ENCODE peak calls at places on chromosome 1, in ten cellular contexts. H is fibroblast of mammary gland, P is sigmoid colon, Q is right lobe of liver, V is left ventricle myocardium inferior, B is Caco-2, A is fibroblast of villous mesenchyme, X is DND-41, C is neural crest cell, O is transverse colon. W is an unnamed sample.

GRCh38 chr1:16009030-16009460 is 5.0 kb downstream of the SRARP start:
- DNase-seq in H (peak), P (peak), Q (peak), V (peak), B (peak), A (peak), X (peak), C (peak), O (peak), W (peak)

GRCh38 chr1:55781944-55782482 is 566.8 kb upstream of the USP24 start:
- DNase-seq in H (peak), P (peak), Q (no peak), V (no peak), B (no peak), A (peak), X (no peak), C (no peak), O (peak), W (no peak)

GRCh38 chr1:203629509-203630082 is 3.0 kb downstream of the ATP2B4 start:
- DNase-seq in H (peak), P (peak), Q (peak), V (peak), B (peak), A (peak), X (peak), C (peak), O (peak), W (peak)

GRCh38 chr1:152111515-152111968 is 3.7 kb downstream of the TCHH start:
- DNase-seq in H (peak), P (no peak), Q (peak), V (no peak), B (peak), A (peak), X (no peak), C (no peak), O (no peak), W (peak)

GRCh38 chr1:56688522-56689026 is 43.5 kb downstream of the PRKAA2 start:
- DNase-seq in H (peak), P (no peak), Q (no peak), V (no peak), B (peak), A (peak), X (no peak), C (no peak), O (no peak), W (no peak)

GRCh38 chr1:204145033-204145504 is 6.8 kb downstream of the ETNK2 start:
- DNase-seq in H (no peak), P (no peak), Q (peak), V (no peak), B (peak), A (no peak), X (no peak), C (no peak), O (no peak), W (no peak)

GRCh38 chr1:224864006-224864405 is 65.5 kb upstream of the DNAH14 start:
- DNase-seq in H (peak), P (no peak), Q (no peak), V (no peak), B (no peak), A (peak), X (no peak), C (no peak), O (no peak), W (no peak)

GRCh38 chr1:234994411-234995295 is 134.0 kb downstream of the TOMM20 start:
- DNase-seq in H (no peak), P (peak), Q (no peak), V (no peak), B (no peak), A (no peak), X (no peak), C (no peak), O (no peak), W (no peak)

GRCh38 chr1:227437495-227438008 is 119.3 kb upstream of the CDC42BPA start:
- DNase-seq in H (peak), P (no peak), Q (no peak), V (no peak), B (peak), A (peak), X (no peak), C (no peak), O (no peak), W (no peak)

GRCh38 chr1:221794079-221794670 is 52.3 kb upstream of the DUSP10 start:
- DNase-seq in H (peak), P (no peak), Q (no peak), V (no peak), B (no peak), A (no peak), X (no peak), C (no peak), O (no peak), W (no peak)

GRCh38 chr1:186094170-186094569 is 280.9 kb downstream of the TPR start:
- DNase-seq in H (peak), P (no peak), Q (no peak), V (no peak), B (no peak), A (peak), X (no peak), C (no peak), O (no peak), W (no peak)

GRCh38 chr1:9321480-9321849 is 28.8 kb downstream of the SPSB1 start:
- DNase-seq in H (peak), P (no peak), Q (no peak), V (no peak), B (no peak), A (peak), X (no peak), C (no peak), O (no peak), W (no peak)

GRCh38 chr1:7703321-7704213 is 67.5 kb upstream of the VAMP3 start:
- DNase-seq in H (no peak), P (no peak), Q (no peak), V (peak), B (peak), A (no peak), X (no peak), C (no peak), O (no peak), W (peak)

GRCh38 chr1:40197656-40198055 is 36.5 kb downstream of the RLF start:
- DNase-seq in H (no peak), P (no peak), Q (no peak), V (no peak), B (no peak), A (no peak), X (no peak), C (no peak), O (no peak), W (no peak)
- TF ChIP-seq CTCF in H (peak), P (no peak), Q (peak), V (no peak), B (no peak), A (no peak), X (peak), C (peak), O (no peak), W (no peak)

GRCh38 chr1:160953030-160953429 is 1.6 kb downstream of the ITLN2 start:
- DNase-seq in H (peak), P (no peak), Q (no peak), V (no peak), B (no peak), A (peak), X (no peak), C (no peak), O (no peak), W (no peak)

GRCh38 chr1:160951443-160952128 is 3.0 kb downstream of the ITLN2 start:
- DNase-seq in H (peak), P (no peak), Q (peak), V (peak), B (peak), A (peak), X (peak), C (peak), O (peak), W (peak)

GRCh38 chr1:160952129-160952510 is 2.5 kb downstream of the ITLN2 start:
- DNase-seq in H (no peak), P (no peak), Q (no peak), V (no peak), B (no peak), A (no peak), X (no peak), C (no peak), O (no peak), W (no peak)

GRCh38 chr1:160949881-160950280 is 4.7 kb downstream of the ITLN2 start:
- DNase-seq in H (no peak), P (no peak), Q (no peak), V (no peak), B (no peak), A (no peak), X (no peak), C (no peak), O (no peak), W (no peak)

GRCh38 chr1:160950657-160951056 is 4.0 kb downstream of the ITLN2 start:
- DNase-seq in H (no peak), P (no peak), Q (no peak), V (no peak), B (no peak), A (no peak), X (no peak), C (no peak), O (no peak), W (no peak)
- TF ChIP-seq CTCF in H (no peak), P (no peak), Q (no peak), V (no peak), B (no peak), A (no peak), X (no peak), C (no peak), O (no peak), W (no peak)

GRCh38 chr1:38402230-38402815 is 355.7 kb upstream of the POU3F1 start:
- DNase-seq in H (no peak), P (no peak), Q (no peak), V (no peak), B (no peak), A (no peak), X (no peak), C (no peak), O (no peak), W (no peak)

GRCh38 chr1:38403667-38404066 is 357.1 kb upstream of the POU3F1 start:
- DNase-seq in H (no peak), P (no peak), Q (no peak), V (no peak), B (peak), A (no peak), X (no peak), C (no peak), O (no peak), W (no peak)
- TF ChIP-seq CTCF in H (no peak), P (no peak), Q (no peak), V (no peak), B (no peak), A (no peak), X (peak), C (no peak), O (no peak), W (no peak)

GRCh38 chr1:65449214-65449823 is 28.9 kb downstream of the LEPR start:
- DNase-seq in H (no peak), P (no peak), Q (peak), V (no peak), B (peak), A (no peak), X (no peak), C (no peak), O (no peak), W (no peak)
- TF ChIP-seq CTCF in H (no peak), P (no peak), Q (peak), V (no peak), B (no peak), A (peak), X (no peak), C (no peak), O (no peak), W (no peak)

GRCh38 chr1:30572192-30572591 is 151.2 kb downstream of the MATN1 start:
- DNase-seq in H (no peak), P (no peak), Q (no peak), V (no peak), B (no peak), A (no peak), X (no peak), C (no peak), O (no peak), W (no peak)
- TF ChIP-seq CTCF in H (no peak), P (no peak), Q (peak), V (peak), B (no peak), A (no peak), X (no peak), C (no peak), O (no peak), W (no peak)

DNA sequence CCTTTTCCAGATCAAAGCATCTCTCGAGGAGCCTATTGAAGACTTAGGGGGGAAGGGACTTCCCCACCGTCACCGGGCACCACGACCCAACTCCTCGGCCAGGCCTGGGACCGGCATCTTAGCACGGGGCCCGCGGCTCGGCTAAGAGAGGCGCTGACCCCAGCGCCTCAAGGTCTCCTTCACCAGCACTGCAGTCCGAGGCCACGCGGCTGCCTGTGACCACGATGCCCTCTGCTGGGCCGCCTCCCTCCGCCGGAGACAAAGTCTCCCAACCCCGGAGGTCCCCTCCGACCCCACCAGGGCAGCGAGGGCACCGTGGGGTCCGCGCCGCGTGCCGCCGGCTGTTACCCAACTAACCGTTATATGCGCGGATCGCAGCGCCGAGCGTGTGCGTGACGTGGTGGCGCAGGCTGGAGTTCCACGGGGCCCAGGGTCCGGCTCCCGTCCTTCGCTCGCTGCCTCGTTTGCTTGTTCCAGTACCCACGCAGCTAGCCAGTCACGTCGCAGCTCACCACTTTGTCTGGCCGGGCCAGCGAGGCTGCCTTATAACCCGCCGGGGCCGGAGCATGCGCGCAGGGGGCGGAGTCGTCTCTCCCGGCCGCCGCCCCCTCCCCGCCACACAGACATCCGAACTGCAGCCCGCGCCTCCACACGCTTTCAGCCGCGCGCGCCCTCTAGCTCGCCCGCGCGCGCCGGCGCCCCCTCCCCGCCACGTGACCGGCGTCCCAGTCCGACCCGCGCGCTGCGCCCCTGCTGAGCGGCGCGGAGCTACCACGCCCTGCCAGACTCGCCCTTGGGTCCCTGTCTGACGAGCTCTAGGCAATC is at the start of gene SLC16A1:
- DNase-seq in H (peak), P (peak), Q (peak), V (peak), B (peak), A (peak), X (peak), C (peak), O (peak), W (peak)
- TF ChIP-seq CTCF in H (no peak), P (peak), Q (peak), V (peak), B (no peak), A (peak), X (peak), C (peak), O (peak), W (peak)

DNA sequence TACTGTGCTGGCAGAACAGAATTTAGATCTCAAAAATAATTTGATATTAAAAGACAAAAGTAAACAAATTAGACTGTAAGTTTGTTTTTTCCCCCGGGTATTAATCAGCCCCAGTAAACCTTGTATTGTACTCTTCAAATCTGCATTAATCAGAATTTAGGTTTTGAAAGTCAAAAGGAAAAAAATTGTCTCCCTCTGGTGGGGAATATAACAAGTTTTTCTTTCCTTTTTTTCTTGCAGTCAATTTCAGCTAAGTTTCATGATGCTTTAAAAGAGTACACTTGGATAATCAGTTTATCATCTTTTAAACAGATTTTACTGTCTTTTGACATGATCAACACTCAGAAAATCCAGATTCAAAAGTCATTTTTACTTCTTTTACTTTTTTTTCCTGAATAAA is 134.5 kb upstream of the PKN2 start:
- DNase-seq in H (peak), P (no peak), Q (no peak), V (no peak), B (no peak), A (peak), X (no peak), C (no peak), O (no peak), W (no peak)
- TF ChIP-seq CTCF in H (peak), P (no peak), Q (peak), V (peak), B (peak), A (peak), X (peak), C (peak), O (peak), W (peak)

GRCh38 chr1:165869343-165869742 is 41.9 kb downstream of the UCK2 start:
- DNase-seq in H (no peak), P (no peak), Q (no peak), V (no peak), B (no peak), A (peak), X (no peak), C (no peak), O (no peak), W (no peak)
- TF ChIP-seq CTCF in H (peak), P (no peak), Q (no peak), V (no peak), B (no peak), A (peak), X (no peak), C (peak), O (no peak), W (peak)

W was measured in BE2C.